ENCODE peak calls at places on chromosomes 6 and 20, in six cellular contexts. One of them, this sample, is unnamed.

GRCh38 chr6:137756788-137757187 is 110.3 kb upstream of the TNFAIP3 start:
- DNase-seq in transverse colon: no peak
- DNase-seq in IMR-90: no peak
- DNase-seq in mesendoderm: no peak
- DNase-seq in ovary: no peak
- DNase-seq in CD8-positive, alpha-beta memory T cell: no peak
- DNase-seq in this sample: no peak

GRCh38 chr6:28807682-28808280 is 116.0 kb downstream of the TRIM27 start:
- DNase-seq in transverse colon: no peak
- DNase-seq in IMR-90: peak; percentile 69
- DNase-seq in mesendoderm: peak; percentile 85
- DNase-seq in ovary: no peak
- DNase-seq in CD8-positive, alpha-beta memory T cell: no peak
- DNase-seq in this sample: no peak

GRCh38 chr6:78607188-78607587 is 260.2 kb upstream of the IRAK1BP1 start:
- DNase-seq in transverse colon: no peak
- DNase-seq in IMR-90: peak; percentile 49
- DNase-seq in mesendoderm: no peak
- DNase-seq in ovary: no peak
- DNase-seq in CD8-positive, alpha-beta memory T cell: no peak
- DNase-seq in this sample: no peak

GRCh38 chr20:61453219-61453618 is 201.2 kb downstream of the CDH4 start:
- DNase-seq in transverse colon: no peak
- DNase-seq in IMR-90: no peak
- DNase-seq in mesendoderm: peak; percentile 60
- DNase-seq in ovary: no peak
- DNase-seq in CD8-positive, alpha-beta memory T cell: no peak
- DNase-seq in this sample: no peak

GRCh38 chr6:32427218-32427617 is 12.5 kb upstream of the HLA-DRA start:
- DNase-seq in transverse colon: no peak
- DNase-seq in IMR-90: no peak
- DNase-seq in mesendoderm: no peak
- DNase-seq in ovary: no peak
- DNase-seq in CD8-positive, alpha-beta memory T cell: no peak
- DNase-seq in this sample: no peak

GRCh38 chr6:168206186-168206585 is 113.4 kb downstream of the DACT2 start:
- DNase-seq in transverse colon: no peak
- DNase-seq in IMR-90: no peak
- DNase-seq in mesendoderm: no peak
- DNase-seq in ovary: no peak
- DNase-seq in CD8-positive, alpha-beta memory T cell: no peak
- DNase-seq in this sample: no peak

GRCh38 chr20:56957737-56958553 is 308.5 kb downstream of the BMP7 start:
- DNase-seq in transverse colon: no peak
- DNase-seq in IMR-90: no peak
- DNase-seq in mesendoderm: peak; percentile 50
- DNase-seq in ovary: no peak
- DNase-seq in CD8-positive, alpha-beta memory T cell: no peak
- DNase-seq in this sample: no peak

GRCh38 chr6:39847216-39847615 is 55.0 kb downstream of the DAAM2 start:
- DNase-seq in transverse colon: no peak
- DNase-seq in IMR-90: no peak
- DNase-seq in mesendoderm: no peak
- DNase-seq in ovary: peak; percentile 44
- DNase-seq in CD8-positive, alpha-beta memory T cell: no peak
- DNase-seq in this sample: no peak

GRCh38 chr20:33909331-33909921 is 84.3 kb upstream of the RALY start:
- DNase-seq in transverse colon: no peak
- DNase-seq in IMR-90: peak; percentile 96
- DNase-seq in mesendoderm: peak; percentile 71
- DNase-seq in ovary: peak; percentile 42
- DNase-seq in CD8-positive, alpha-beta memory T cell: no peak
- DNase-seq in this sample: no peak

GRCh38 chr20:10508468-10509251 is 73.6 kb downstream of the SLX4IP start:
- DNase-seq in transverse colon: no peak
- DNase-seq in IMR-90: peak; percentile 70
- DNase-seq in mesendoderm: peak; percentile 71
- DNase-seq in ovary: peak; percentile 54
- DNase-seq in CD8-positive, alpha-beta memory T cell: no peak
- DNase-seq in this sample: no peak

GRCh38 chr6:149904661-149905370 is 6.9 kb upstream of the RAET1E start:
- DNase-seq in transverse colon: no peak
- DNase-seq in IMR-90: no peak
- DNase-seq in mesendoderm: no peak
- DNase-seq in ovary: no peak
- DNase-seq in CD8-positive, alpha-beta memory T cell: no peak
- DNase-seq in this sample: no peak

GRCh38 chr6:151842816-151843215 is 35.3 kb downstream of the ESR1 start:
- DNase-seq in transverse colon: no peak
- DNase-seq in IMR-90: no peak
- DNase-seq in mesendoderm: no peak
- DNase-seq in ovary: no peak
- DNase-seq in CD8-positive, alpha-beta memory T cell: no peak
- DNase-seq in this sample: no peak

GRCh38 chr6:82955841-82956240 is 109.8 kb downstream of the UBE3D start:
- DNase-seq in transverse colon: no peak
- DNase-seq in IMR-90: peak; percentile 92
- DNase-seq in mesendoderm: no peak
- DNase-seq in ovary: no peak
- DNase-seq in CD8-positive, alpha-beta memory T cell: no peak
- DNase-seq in this sample: no peak

GRCh38 chr6:152701863-152702401 is 4.2 kb downstream of the MYCT1 start:
- DNase-seq in transverse colon: no peak
- DNase-seq in IMR-90: peak; percentile 68
- DNase-seq in mesendoderm: no peak
- DNase-seq in ovary: no peak
- DNase-seq in CD8-positive, alpha-beta memory T cell: no peak
- DNase-seq in this sample: no peak

GRCh38 chr6:50655848-50656453 is 57.4 kb upstream of the TFAP2D start:
- DNase-seq in transverse colon: no peak
- DNase-seq in IMR-90: peak; percentile 1
- DNase-seq in mesendoderm: peak; percentile 22
- DNase-seq in ovary: no peak
- DNase-seq in CD8-positive, alpha-beta memory T cell: no peak
- DNase-seq in this sample: no peak

GRCh38 chr20:20743511-20744169 is 31.2 kb upstream of the RALGAPA2 start:
- DNase-seq in transverse colon: peak; percentile 33
- DNase-seq in IMR-90: no peak
- DNase-seq in mesendoderm: peak; percentile 89
- DNase-seq in ovary: peak; percentile 65
- DNase-seq in CD8-positive, alpha-beta memory T cell: no peak
- DNase-seq in this sample: no peak

GRCh38 chr6:108031968-108032367 is 42.6 kb downstream of the OSTM1 start:
- DNase-seq in transverse colon: no peak
- DNase-seq in IMR-90: no peak
- DNase-seq in mesendoderm: no peak
- DNase-seq in ovary: no peak
- DNase-seq in CD8-positive, alpha-beta memory T cell: no peak
- DNase-seq in this sample: no peak

GRCh38 chr6:170371091-170371490 is 64.5 kb downstream of the FAM120B start:
- DNase-seq in transverse colon: no peak
- DNase-seq in IMR-90: peak; percentile 30
- DNase-seq in mesendoderm: no peak
- DNase-seq in ovary: no peak
- DNase-seq in CD8-positive, alpha-beta memory T cell: no peak
- DNase-seq in this sample: no peak

GRCh38 chr6:106094261-106094963 is 8.3 kb downstream of the PRDM1 start:
- DNase-seq in transverse colon: no peak
- DNase-seq in IMR-90: no peak
- DNase-seq in mesendoderm: no peak
- DNase-seq in ovary: no peak
- DNase-seq in CD8-positive, alpha-beta memory T cell: no peak
- DNase-seq in this sample: peak; percentile 57

GRCh38 chr6:33993091-33993490 is 152.8 kb downstream of the GRM4 start:
- DNase-seq in transverse colon: peak; percentile 3
- DNase-seq in IMR-90: no peak
- DNase-seq in mesendoderm: no peak
- DNase-seq in ovary: no peak
- DNase-seq in CD8-positive, alpha-beta memory T cell: no peak
- DNase-seq in this sample: no peak

GRCh38 chr20:3820901-3821727 is 767 bp downstream of the AP5S1 start:
- DNase-seq in transverse colon: no peak
- DNase-seq in IMR-90: no peak
- DNase-seq in mesendoderm: no peak
- DNase-seq in ovary: no peak
- DNase-seq in CD8-positive, alpha-beta memory T cell: no peak
- DNase-seq in this sample: no peak

GRCh38 chr6:143223895-143224294 is 163.2 kb downstream of the AIG1 start:
- DNase-seq in transverse colon: peak; percentile 69
- DNase-seq in IMR-90: no peak
- DNase-seq in mesendoderm: peak; percentile 44
- DNase-seq in ovary: peak; percentile 37
- DNase-seq in CD8-positive, alpha-beta memory T cell: no peak
- DNase-seq in this sample: no peak

GRCh38 chr6:43263314-43264178 is 20.3 kb downstream of the TTBK1 start:
- DNase-seq in transverse colon: peak; percentile 88
- DNase-seq in IMR-90: peak; percentile 62
- DNase-seq in mesendoderm: peak; percentile 86
- DNase-seq in ovary: no peak
- DNase-seq in CD8-positive, alpha-beta memory T cell: peak; percentile 61
- DNase-seq in this sample: peak; percentile 65

GRCh38 chr20:62818592-62819493 is 2.0 kb downstream of the COL9A3 start:
- DNase-seq in transverse colon: peak; percentile 56
- DNase-seq in IMR-90: peak; percentile 9
- DNase-seq in mesendoderm: no peak
- DNase-seq in ovary: peak; percentile 55
- DNase-seq in CD8-positive, alpha-beta memory T cell: no peak
- DNase-seq in this sample: peak; percentile 31

GRCh38 chr20:52572687-52573086 is 381.1 kb upstream of the ZFP64 start:
- DNase-seq in transverse colon: no peak
- DNase-seq in IMR-90: peak; percentile 5
- DNase-seq in mesendoderm: no peak
- DNase-seq in ovary: no peak
- DNase-seq in CD8-positive, alpha-beta memory T cell: no peak
- DNase-seq in this sample: no peak

GRCh38 chr20:59258103-59258705 is 42.2 kb upstream of the EDN3 start:
- DNase-seq in transverse colon: no peak
- DNase-seq in IMR-90: no peak
- DNase-seq in mesendoderm: no peak
- DNase-seq in ovary: no peak
- DNase-seq in CD8-positive, alpha-beta memory T cell: peak; percentile 37
- DNase-seq in this sample: peak; percentile 13

GRCh38 chr6:46113370-46113769 is 16.4 kb upstream of the ENPP4 start:
- DNase-seq in transverse colon: peak; percentile 65
- DNase-seq in IMR-90: no peak
- DNase-seq in mesendoderm: peak; percentile 10
- DNase-seq in ovary: no peak
- DNase-seq in CD8-positive, alpha-beta memory T cell: no peak
- DNase-seq in this sample: no peak

GRCh38 chr6:56724455-56724854 is 81.8 kb upstream of the DST start:
- DNase-seq in transverse colon: no peak
- DNase-seq in IMR-90: peak; percentile 76
- DNase-seq in mesendoderm: peak; percentile 75
- DNase-seq in ovary: no peak
- DNase-seq in CD8-positive, alpha-beta memory T cell: no peak
- DNase-seq in this sample: no peak

GRCh38 chr6:12927746-12928145 is 211.2 kb downstream of the PHACTR1 start:
- DNase-seq in transverse colon: no peak
- DNase-seq in IMR-90: no peak
- DNase-seq in mesendoderm: no peak
- DNase-seq in ovary: no peak
- DNase-seq in CD8-positive, alpha-beta memory T cell: no peak
- DNase-seq in this sample: no peak

GRCh38 chr6:158634695-158635426 is 9.7 kb downstream of the DYNLT1 start:
- DNase-seq in transverse colon: no peak
- DNase-seq in IMR-90: no peak
- DNase-seq in mesendoderm: no peak
- DNase-seq in ovary: no peak
- DNase-seq in CD8-positive, alpha-beta memory T cell: peak; percentile 75
- DNase-seq in this sample: peak; percentile 69
- H3K27ac ChIP-seq in transverse colon: peak overlapping the region; percentile 18
- H3K27ac ChIP-seq in IMR-90: no peak overlapping the region
- H3K27ac ChIP-seq in mesendoderm: no peak overlapping the region
- H3K27ac ChIP-seq in ovary: no peak overlapping the region
- H3K27ac ChIP-seq in CD8-positive, alpha-beta memory T cell: no peak overlapping the region
- H3K27ac ChIP-seq in this sample: peak overlapping the region; percentile 32

DNA sequence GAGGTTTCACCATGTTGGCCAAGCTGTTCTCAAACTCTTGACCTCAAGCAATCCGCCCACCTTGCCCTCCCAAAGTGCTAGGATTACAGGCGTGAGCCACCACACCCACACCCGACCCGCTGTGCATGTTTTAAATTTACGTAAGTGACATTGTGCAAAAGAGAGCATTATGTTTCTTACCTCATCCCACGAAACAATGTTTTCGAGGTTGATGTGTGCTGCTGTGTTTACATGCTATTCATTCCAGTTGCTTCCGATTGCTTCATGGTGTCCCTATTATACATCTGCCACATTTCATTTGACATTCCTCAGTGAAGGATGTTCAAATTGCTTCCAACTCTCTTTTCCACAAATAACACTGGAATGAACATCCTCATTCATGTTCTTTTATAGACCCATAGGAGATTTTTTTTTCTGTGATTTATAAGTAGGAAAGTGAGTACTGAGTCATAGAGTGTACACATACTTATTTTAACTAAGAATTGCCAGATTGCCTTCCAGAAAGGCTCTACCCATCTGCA is 403.9 kb upstream of the JARID2 start:
- DNase-seq in transverse colon: no peak
- DNase-seq in IMR-90: peak; percentile 100
- DNase-seq in mesendoderm: no peak
- DNase-seq in ovary: no peak
- DNase-seq in CD8-positive, alpha-beta memory T cell: no peak
- DNase-seq in this sample: no peak
- H3K27ac ChIP-seq in transverse colon: peak overlapping the region; percentile 6
- H3K27ac ChIP-seq in IMR-90: peak overlapping the region; percentile 59
- H3K27ac ChIP-seq in mesendoderm: no peak overlapping the region
- H3K27ac ChIP-seq in ovary: no peak overlapping the region
- H3K27ac ChIP-seq in CD8-positive, alpha-beta memory T cell: no peak overlapping the region
- H3K27ac ChIP-seq in this sample: no peak overlapping the region

DNA sequence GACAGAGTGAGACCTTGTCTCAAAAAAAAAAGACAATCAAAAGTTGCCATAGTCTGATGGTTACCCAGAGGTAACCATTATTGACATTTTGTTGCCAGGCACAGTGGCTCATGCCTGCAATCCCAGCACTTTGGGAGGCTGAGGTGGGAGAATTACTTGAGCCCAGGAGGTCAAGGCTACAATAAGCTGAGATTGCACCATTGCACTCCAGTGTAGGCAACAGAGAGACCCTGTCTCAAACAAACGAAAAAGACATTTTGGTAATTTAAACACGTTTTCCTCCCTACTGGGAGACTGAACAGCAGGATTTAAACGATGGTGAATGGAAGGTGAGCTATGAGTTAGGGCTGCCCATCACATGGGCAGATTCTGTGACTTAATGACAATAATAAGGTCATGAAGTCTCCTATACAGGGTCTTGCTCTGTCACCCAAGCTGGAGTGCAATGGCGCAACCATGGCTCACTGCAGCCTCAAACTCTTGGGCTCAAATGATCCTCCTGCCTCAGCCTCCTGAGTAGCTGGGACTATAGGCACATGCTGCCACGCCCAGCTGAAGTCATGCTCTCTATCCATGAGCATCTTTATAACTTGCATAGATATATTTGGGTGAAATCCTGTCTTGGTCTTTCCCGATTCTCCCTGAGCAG is 4.2 kb upstream of the ASXL1 start:
- DNase-seq in transverse colon: no peak
- DNase-seq in IMR-90: no peak
- DNase-seq in mesendoderm: no peak
- DNase-seq in ovary: no peak
- DNase-seq in CD8-positive, alpha-beta memory T cell: no peak
- DNase-seq in this sample: no peak
- H3K27ac ChIP-seq in transverse colon: no peak overlapping the region
- H3K27ac ChIP-seq in IMR-90: no peak overlapping the region
- H3K27ac ChIP-seq in mesendoderm: no peak overlapping the region
- H3K27ac ChIP-seq in ovary: no peak overlapping the region
- H3K27ac ChIP-seq in CD8-positive, alpha-beta memory T cell: no peak overlapping the region
- H3K27ac ChIP-seq in this sample: no peak overlapping the region

GRCh38 chr6:35053701-35054100 is 87.4 kb downstream of the TCP11 start:
- DNase-seq in transverse colon: no peak
- DNase-seq in IMR-90: no peak
- DNase-seq in mesendoderm: no peak
- DNase-seq in ovary: no peak
- DNase-seq in CD8-positive, alpha-beta memory T cell: no peak
- DNase-seq in this sample: no peak
- H3K27ac ChIP-seq in transverse colon: peak overlapping the region; percentile 89
- H3K27ac ChIP-seq in IMR-90: no peak overlapping the region
- H3K27ac ChIP-seq in mesendoderm: no peak overlapping the region
- H3K27ac ChIP-seq in ovary: peak overlapping the region; percentile 44
- H3K27ac ChIP-seq in CD8-positive, alpha-beta memory T cell: no peak overlapping the region
- H3K27ac ChIP-seq in this sample: no peak overlapping the region